ENCODE peak calls at places on chromosomes 12 and 14, in four cellular contexts. Q, X, E and O are unnamed samples.

GRCh38 chr12:109189291-109189690 is 72.9 kb downstream of the ACACB start:
- DNase-seq in Q (no peak), X (no peak), E (no peak), O (no peak)

GRCh38 chr12:21763531-21763930 is 11.0 kb downstream of the KCNJ8 start:
- DNase-seq in Q (no peak), X (no peak), E (no peak), O (no peak)

GRCh38 chr12:101671157-101671791 is 26.2 kb upstream of the CHPT1 start:
- DNase-seq in Q (peak), X (peak), E (no peak), O (no peak)

GRCh38 chr14:92785601-92786426 is 8.3 kb upstream of the GOLGA5 start:
- DNase-seq in Q (no peak), X (no peak), E (no peak), O (no peak)

GRCh38 chr12:89354630-89354931 is 2.3 kb upstream of the DUSP6 start:
- DNase-seq in Q (no peak), X (no peak), E (no peak), O (no peak)

GRCh38 chr12:51524386-51524901 is 66.6 kb upstream of the SCN8A start:
- DNase-seq in Q (no peak), X (no peak), E (peak), O (no peak)

GRCh38 chr14:65940056-65940735 is 527.7 kb downstream of the FUT8 start:
- DNase-seq in Q (no peak), X (no peak), E (no peak), O (no peak)

GRCh38 chr14:71231521-71232393 is 324.5 kb downstream of the PCNX1 start:
- DNase-seq in Q (no peak), X (no peak), E (no peak), O (no peak)

GRCh38 chr14:53609009-53609408 is 347.6 kb downstream of the BMP4 start:
- DNase-seq in Q (no peak), X (no peak), E (no peak), O (no peak)

GRCh38 chr14:93936245-93936644 is 9.1 kb downstream of the FAM181A start:
- DNase-seq in Q (peak), X (no peak), E (no peak), O (no peak)

GRCh38 chr12:123965382-123965781 is 7.2 kb downstream of the CCDC92 start:
- DNase-seq in Q (no peak), X (no peak), E (no peak), O (no peak)

GRCh38 chr12:13127476-13127875 is 24.0 kb upstream of the GSG1 start:
- DNase-seq in Q (no peak), X (no peak), E (no peak), O (no peak)

GRCh38 chr12:58873496-58873895 is 46.8 kb downstream of the LRIG3 start:
- DNase-seq in Q (no peak), X (no peak), E (no peak), O (no peak)

GRCh38 chr12:114405199-114405448 is 820 bp downstream of the TBX5 start:
- DNase-seq in Q (no peak), X (no peak), E (no peak), O (no peak)

GRCh38 chr12:64445490-64445889 is 6.4 kb upstream of the TBK1 start:
- DNase-seq in Q (no peak), X (no peak), E (no peak), O (no peak)

GRCh38 chr12:70338531-70338930 is 27.6 kb upstream of the KCNMB4 start:
- DNase-seq in Q (no peak), X (no peak), E (no peak), O (no peak)

GRCh38 chr12:122309564-122310121 is 43.3 kb upstream of the VPS33A start:
- DNase-seq in Q (no peak), X (no peak), E (no peak), O (no peak)

GRCh38 chr12:32566663-32567634 is 112.2 kb upstream of the DNM1L start:
- DNase-seq in Q (no peak), X (no peak), E (no peak), O (no peak)
- H3K27ac ChIP-seq in Q (no peak), X (no peak), E (peak), O (no peak)

GRCh38 chr12:76241371-76241770 is 106.8 kb downstream of the BBS10 start:
- DNase-seq in Q (no peak), X (no peak), E (no peak), O (no peak)

GRCh38 chr12:76240281-76240680 is 107.9 kb downstream of the BBS10 start:
- DNase-seq in Q (no peak), X (no peak), E (no peak), O (no peak)

GRCh38 chr12:76236640-76237039 is 111.6 kb downstream of the BBS10 start:
- DNase-seq in Q (no peak), X (no peak), E (no peak), O (no peak)

GRCh38 chr12:76238688-76239087 is 109.5 kb downstream of the BBS10 start:
- DNase-seq in Q (no peak), X (no peak), E (no peak), O (no peak)

DNA sequence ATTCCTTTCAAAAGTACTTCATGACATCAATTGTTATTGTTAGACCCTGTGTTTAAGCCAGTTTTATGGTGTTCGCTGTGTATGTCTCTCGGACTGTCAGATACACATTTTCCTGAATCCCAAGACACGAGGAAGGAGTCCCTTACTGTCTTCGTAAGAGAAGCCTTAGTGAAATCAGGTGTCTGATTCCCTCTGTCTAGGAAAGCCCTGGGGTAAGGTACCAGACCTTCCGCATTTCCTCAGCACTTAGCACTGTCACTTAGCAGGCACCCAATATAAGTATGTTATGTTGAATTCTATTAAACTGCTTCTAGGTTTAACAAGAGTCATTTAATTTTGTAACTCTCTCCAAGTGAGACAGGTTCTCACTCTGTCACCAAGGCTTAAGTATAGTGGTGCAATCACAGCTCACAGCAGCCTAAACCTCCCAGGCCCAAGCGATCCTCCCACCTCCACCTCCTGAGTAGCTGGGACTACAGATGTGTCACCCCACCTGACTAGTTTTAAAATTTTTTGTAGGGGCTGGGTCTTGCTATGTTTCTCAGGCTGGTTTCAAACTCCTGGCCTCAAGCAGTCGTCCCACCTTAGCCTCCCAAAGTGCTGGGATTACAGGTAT is 111.0 kb downstream of the BBS10 start:
- DNase-seq in Q (no peak), X (no peak), E (no peak), O (no peak)
- H3K27ac ChIP-seq in Q (no peak), X (no peak), E (no peak), O (no peak)

GRCh38 chr12:120713861-120714482 is 3.7 kb downstream of the UNC119B start:
- DNase-seq in Q (peak), X (peak), E (peak), O (peak)

GRCh38 chr12:120712654-120713053 is 2.4 kb downstream of the UNC119B start:
- DNase-seq in Q (no peak), X (no peak), E (no peak), O (no peak)

GRCh38 chr12:120710805-120711296 is 593 bp downstream of the UNC119B start:
- DNase-seq in Q (no peak), X (peak), E (peak), O (no peak)

GRCh38 chr12:120709976-120710804 is at the start of gene UNC119B:
- DNase-seq in Q (peak), X (peak), E (peak), O (no peak)

GRCh38 chr12:120711411-120711810 is 1.2 kb downstream of the UNC119B start:
- DNase-seq in Q (no peak), X (peak), E (no peak), O (no peak)
- H3K27ac ChIP-seq in Q (peak), X (no peak), E (peak), O (peak)

GRCh38 chr12:1720494-1720893 is 29.6 kb downstream of the ADIPOR2 start:
- DNase-seq in Q (no peak), X (no peak), E (no peak), O (no peak)

GRCh38 chr12:1719139-1719538 is 28.3 kb downstream of the ADIPOR2 start:
- DNase-seq in Q (no peak), X (no peak), E (no peak), O (no peak)

GRCh38 chr12:1716911-1717310 is 26.0 kb downstream of the ADIPOR2 start:
- DNase-seq in Q (no peak), X (no peak), E (no peak), O (no peak)

GRCh38 chr12:1716215-1716862 is 25.5 kb downstream of the ADIPOR2 start:
- DNase-seq in Q (no peak), X (no peak), E (no peak), O (no peak)
- H3K27ac ChIP-seq in Q (no peak), X (no peak), E (no peak), O (no peak)

DNA sequence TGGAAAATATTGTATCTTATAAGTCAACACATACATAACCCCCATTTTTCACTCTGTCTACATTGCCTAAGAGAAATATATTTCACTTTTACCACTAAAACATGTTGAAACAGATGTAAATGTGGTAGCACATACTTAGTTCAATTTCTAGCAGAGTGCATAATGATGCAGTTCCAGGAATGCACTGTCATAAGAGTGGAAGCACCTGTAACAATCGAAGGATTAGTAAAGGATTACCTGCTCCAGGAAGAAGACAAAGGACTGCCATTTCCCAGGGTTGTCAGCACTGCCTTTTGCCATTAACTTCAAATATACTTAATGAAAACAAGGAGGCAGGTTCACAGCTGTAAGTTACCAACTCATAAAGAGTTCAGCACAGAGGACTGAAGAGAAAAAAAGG is 24.6 kb downstream of the DAD1 start:
- DNase-seq in Q (no peak), X (no peak), E (no peak), O (no peak)
- H3K27ac ChIP-seq in Q (peak), X (peak), E (no peak), O (peak)

DNA sequence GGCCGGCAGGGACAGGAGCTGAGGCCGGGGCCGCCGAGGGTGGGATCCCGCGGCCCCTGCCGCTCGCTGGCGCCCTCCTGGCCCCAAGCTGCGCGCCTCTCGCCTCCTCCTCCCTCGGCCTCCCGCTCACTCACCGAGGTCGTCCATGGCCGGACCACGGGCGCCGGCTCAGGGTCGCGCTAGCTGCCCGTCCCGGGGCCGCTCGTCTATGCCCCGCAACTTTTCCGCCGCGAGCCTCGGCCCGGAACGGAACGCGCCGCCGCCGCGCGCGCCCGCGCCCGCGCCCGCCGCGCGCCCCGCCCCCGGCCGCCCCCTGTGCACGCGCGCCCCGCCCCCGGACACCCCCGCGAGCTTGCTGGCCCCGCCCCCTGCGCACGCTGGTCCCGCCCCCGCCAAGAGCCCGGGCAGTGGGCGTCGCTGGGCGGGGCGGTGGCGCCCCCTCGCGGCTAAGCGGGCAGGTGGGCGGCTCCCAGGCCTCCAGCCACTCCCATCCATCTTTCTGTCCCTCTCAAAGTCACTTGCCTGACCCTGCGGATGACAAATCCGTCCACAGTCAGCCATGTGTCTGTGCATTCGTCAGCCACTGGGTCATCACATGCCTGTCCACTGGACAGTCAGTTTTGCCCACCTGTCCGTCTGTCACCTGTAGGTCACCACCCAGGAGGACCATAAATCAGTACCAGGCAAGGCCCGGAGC is at the start of gene PXN:
- DNase-seq in Q (peak), X (peak), E (peak), O (peak)
- H3K27ac ChIP-seq in Q (peak), X (peak), E (peak), O (peak)

GRCh38 chr14:50021261-50021660 is 95.1 kb downstream of the VCPKMT start:
- DNase-seq in Q (peak), X (no peak), E (no peak), O (no peak)
- H3K27ac ChIP-seq in Q (no peak), X (no peak), E (no peak), O (peak)

DNA sequence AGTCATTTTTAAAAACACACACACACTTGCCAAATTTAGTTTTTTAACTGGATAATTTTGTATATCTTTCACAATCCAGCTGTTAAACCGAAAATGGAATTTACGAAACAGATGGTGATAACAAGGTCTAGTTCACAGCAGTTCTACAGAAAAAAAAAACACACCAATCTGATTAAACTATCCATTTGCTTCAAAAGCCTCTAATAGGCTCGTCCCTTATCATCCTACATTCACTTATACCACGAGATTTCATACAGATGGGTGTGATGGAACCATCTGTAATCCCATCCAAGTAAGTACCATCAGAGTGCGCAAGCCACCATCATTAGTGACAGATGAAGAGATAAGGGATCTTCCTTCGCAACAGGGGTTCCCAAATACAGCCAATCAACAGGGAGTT is 20.1 kb downstream of the GCH1 start:
- DNase-seq in Q (no peak), X (no peak), E (no peak), O (no peak)
- H3K27ac ChIP-seq in Q (peak), X (no peak), E (no peak), O (peak)